ENCODE peak calls at places on chromosome 22, in nine cellular contexts. J, O, F, B, I, E, G, C and D are unnamed samples.

GRCh38 chr22:30212996-30213441 is 33.5 kb downstream of the LIF start:
- DNase-seq in J (no peak), C (peak; percentile 60), F (peak; percentile 62), O (peak; percentile 31), E (peak; percentile 91), B (no peak), I (peak; percentile 57), G (no peak), D (no peak)

GRCh38 chr22:40323681-40324083 is 22.6 kb upstream of the ADSL start:
- DNase-seq in G (no peak), F (no peak), O (no peak), B (no peak), E (no peak), J (no peak), I (no peak), C (no peak), D (no peak)

GRCh38 chr22:17486719-17487118 is 76.6 kb upstream of the SLC25A18 start:
- DNase-seq in O (no peak), I (no peak), B (no peak), E (no peak), G (no peak), C (no peak), F (no peak), J (no peak), D (no peak)

GRCh38 chr22:36369922-36370781 is 17.6 kb downstream of the MYH9 start:
- DNase-seq in J (peak; percentile 84), B (no peak), G (peak; percentile 75), F (peak; percentile 97), I (peak; percentile 77), E (peak; percentile 60), C (no peak), O (peak; percentile 64), D (no peak)

GRCh38 chr22:28418063-28418462 is 261.6 kb downstream of the TTC28 start:
- DNase-seq in I (no peak), B (no peak), J (no peak), G (no peak), C (no peak), E (no peak), F (no peak), O (no peak), D (no peak)

GRCh38 chr22:31122532-31123291 is at the start of gene INPP5J:
- DNase-seq in B (peak; percentile 65), G (peak; percentile 36), O (peak; percentile 72), I (peak; percentile 70), F (no peak), J (peak; percentile 88), C (peak; percentile 63), E (peak; percentile 65), D (peak; percentile 41)

GRCh38 chr22:47130883-47131610 is 368.6 kb downstream of the TBC1D22A start:
- DNase-seq in C (peak; percentile 58), I (no peak), B (no peak), F (no peak), G (no peak), J (no peak), O (peak; percentile 10), E (no peak), D (no peak)

GRCh38 chr22:23177197-23177596 is 3.1 kb upstream of the BCR start:
- DNase-seq in B (no peak), C (no peak), G (no peak), E (no peak), F (peak; percentile 82), J (no peak), I (peak; percentile 35), O (no peak), D (no peak)

GRCh38 chr22:35138521-35138920 is 72.6 kb downstream of the ISX start:
- DNase-seq in I (no peak), F (no peak), E (no peak), J (peak; percentile 66), G (no peak), B (no peak), O (no peak), C (no peak), D (no peak)

GRCh38 chr22:23673826-23674690 is 16.8 kb upstream of the RGL4 start:
- DNase-seq in F (no peak), I (no peak), O (no peak), B (no peak), G (no peak), C (peak; percentile 77), E (peak; percentile 53), J (no peak), D (no peak)

DNA sequence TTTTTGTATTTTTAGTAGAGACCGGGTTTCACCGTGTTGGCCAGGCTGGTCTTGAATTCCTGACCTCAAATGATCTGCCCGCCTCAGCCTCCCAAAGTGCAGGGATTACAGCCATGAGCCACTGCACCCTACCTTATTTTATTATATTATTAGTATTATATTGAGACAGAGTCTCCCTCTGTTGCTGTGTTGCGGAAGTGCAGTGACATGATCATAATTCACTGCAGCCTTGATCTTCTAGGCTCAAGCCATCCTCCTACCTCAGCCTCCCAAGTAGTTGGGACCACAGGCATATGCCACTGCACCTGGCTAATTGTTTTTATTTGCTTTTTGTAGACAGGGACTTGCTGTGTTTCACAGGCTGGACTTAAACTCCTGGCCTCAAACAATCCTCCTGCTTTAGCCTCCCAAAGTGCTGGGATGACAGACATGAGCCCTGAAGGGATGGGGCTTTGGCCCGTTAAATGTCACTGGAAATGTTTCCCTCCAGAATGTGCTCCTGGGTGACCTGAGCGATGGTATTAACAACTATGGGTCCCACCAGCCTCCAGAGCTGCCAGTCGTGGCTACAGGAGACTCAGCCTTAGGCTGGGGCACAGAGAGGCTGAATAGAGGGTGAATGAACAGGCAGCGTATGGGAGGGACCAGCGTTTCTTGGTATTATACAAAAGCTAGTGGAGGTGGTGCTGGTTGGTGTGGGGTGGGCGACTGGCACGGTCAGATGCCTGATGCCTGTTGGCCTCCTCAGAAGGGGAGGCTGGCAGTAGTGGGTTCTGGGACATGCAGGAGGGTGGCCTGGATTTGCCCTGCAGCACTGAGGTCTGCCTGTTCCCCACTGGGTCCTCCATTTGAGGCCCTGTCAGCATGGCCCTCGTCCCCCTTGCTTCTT is 7.3 kb downstream of the TANGO2 start:
- DNase-seq in I (peak; percentile 30), O (no peak), J (no peak), C (no peak), G (peak; percentile 31), F (no peak), E (peak; percentile 49), B (no peak), D (no peak)
- TF ChIP-seq CTCF in I (peak; percentile 25), O (no peak), J (peak; percentile 25), C (peak; percentile 71), G (peak; percentile 44), F (no peak), E (peak; percentile 57), B (no peak), D (peak; percentile 30)

DNA sequence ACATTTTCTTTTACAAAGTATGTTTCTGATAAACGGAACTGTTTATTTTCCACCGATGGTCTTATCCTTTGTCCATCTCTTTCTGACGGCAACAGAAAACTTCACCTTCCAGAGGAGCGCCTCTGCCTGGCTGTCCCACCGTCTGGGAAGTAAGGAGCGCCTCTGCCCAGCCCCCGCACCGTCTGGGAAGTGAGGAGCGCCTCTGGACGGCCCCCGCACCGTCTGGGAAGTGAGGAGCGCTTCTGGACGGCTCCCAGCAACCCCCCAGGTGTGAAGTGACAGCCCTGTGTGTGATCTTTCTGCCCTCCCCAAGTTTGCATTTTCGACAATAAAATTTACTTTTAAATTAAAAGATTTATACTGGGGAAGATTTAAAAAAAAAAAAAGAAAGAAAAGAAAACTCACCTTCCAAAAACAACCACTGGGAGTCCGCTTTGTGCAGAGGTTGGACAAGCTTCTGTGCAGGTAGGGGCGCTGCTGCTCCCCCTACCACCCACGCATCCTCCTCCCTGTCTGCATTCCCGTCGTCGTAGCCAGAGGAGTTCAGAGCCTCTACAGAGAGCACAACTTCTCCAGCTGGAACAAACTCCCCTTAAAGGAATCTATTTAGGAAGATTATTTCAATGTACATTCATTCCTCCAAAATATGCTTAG is 1.0 kb upstream of the APOBEC3B start:
- DNase-seq in G (peak; percentile 41), F (no peak), O (no peak), I (peak; percentile 70), E (no peak), J (peak; percentile 59), C (peak; percentile 49), B (peak; percentile 59), D (no peak)
- TF ChIP-seq CTCF in G (no peak), F (no peak), O (no peak), I (peak; percentile 45), E (no peak), J (peak; percentile 21), C (peak; percentile 67), B (peak; percentile 54), D (no peak)

DNA sequence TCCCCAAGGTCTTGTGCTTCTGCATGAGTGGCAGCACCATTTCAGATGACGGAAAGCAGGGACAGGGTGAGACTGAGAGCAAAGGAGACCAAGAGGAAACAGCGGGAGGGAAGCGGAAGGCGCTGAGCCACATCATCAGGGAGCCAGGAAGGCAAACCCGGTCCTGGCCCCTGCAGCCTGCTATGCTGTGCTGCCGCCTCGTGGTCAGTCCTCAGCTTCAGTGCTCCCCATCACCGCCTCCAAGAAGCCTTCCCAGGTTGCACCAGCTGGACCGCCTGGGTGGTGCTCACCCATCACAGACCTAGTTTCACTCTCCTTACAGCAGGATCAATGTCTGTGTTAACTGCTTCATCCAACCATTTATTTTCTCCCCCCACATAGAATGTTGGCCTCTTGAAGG is 73.0 kb upstream of the PHF21B start:
- DNase-seq in F (peak; percentile 37), E (peak; percentile 5), O (no peak), G (no peak), B (no peak), C (no peak), I (peak; percentile 48), J (no peak), D (no peak)
- TF ChIP-seq CTCF in F (no peak), E (peak; percentile 38), O (no peak), G (peak; percentile 33), B (no peak), C (peak; percentile 61), I (no peak), J (no peak), D (peak; percentile 60)

GRCh38 chr22:20584029-20584871 is 76.8 kb downstream of the MED15 start:
- DNase-seq in J (no peak), O (no peak), F (no peak), E (no peak), I (no peak), G (no peak), B (no peak), C (no peak), D (no peak)

GRCh38 chr22:20582520-20583361 is 75.3 kb downstream of the MED15 start:
- DNase-seq in B (no peak), E (no peak), J (no peak), O (no peak), G (no peak), I (no peak), F (no peak), C (peak; percentile 90), D (no peak)

GRCh38 chr22:20582171-20582511 is 74.7 kb downstream of the MED15 start:
- DNase-seq in F (no peak), O (no peak), I (no peak), G (no peak), B (no peak), J (no peak), C (no peak), E (no peak), D (no peak)

GRCh38 chr22:20584872-20585639 is 77.6 kb downstream of the MED15 start:
- DNase-seq in J (no peak), E (no peak), C (peak; percentile 79), B (no peak), O (no peak), I (no peak), G (no peak), F (no peak), D (no peak)

GRCh38 chr22:20583471-20583922 is 76.1 kb downstream of the MED15 start:
- DNase-seq in O (peak; percentile 65), G (no peak), E (no peak), F (no peak), J (no peak), B (no peak), C (no peak), I (no peak), D (no peak)
- TF ChIP-seq CTCF in O (no peak), G (peak; percentile 4), E (peak; percentile 38), F (no peak), J (no peak), B (no peak), C (peak; percentile 51), I (no peak), D (peak; percentile 32)

GRCh38 chr22:26642465-26643367 is 14.7 kb upstream of the MIAT start:
- DNase-seq in C (no peak), E (peak; percentile 26), G (no peak), J (peak; percentile 83), B (no peak), F (no peak), I (no peak), O (peak; percentile 61), D (no peak)
- TF ChIP-seq CTCF in C (no peak), E (peak; percentile 18), G (no peak), J (no peak), B (no peak), F (no peak), I (no peak), O (no peak), D (no peak)